ENCODE peak calls at places on chromosomes 1 and 21, in four cellular contexts. E is lower leg skin, W is WTC11, I is tibial artery. F is an unnamed sample.
A peak's percentile ranks its signal among the peaks of the same experiment; 100 is the strongest.

GRCh38 chr1:117794073-117794472 is 135.3 kb downstream of the GDAP2 start:
- DNase-seq in E (no peak), W (no peak), I (no peak), F (no peak)

GRCh38 chr1:100023482-100023881 is 53.7 kb downstream of the SLC35A3 start:
- DNase-seq in I (no peak), E (no peak), W (no peak), F (no peak)

GRCh38 chr1:8026976-8027747 is 1.1 kb upstream of the ERRFI1 start:
- DNase-seq in E (no peak), W (peak; percentile 34), I (peak; percentile 45), F (no peak)

GRCh38 chr1:218297867-218298266 is 12.8 kb downstream of the RRP15 start:
- DNase-seq in I (no peak), W (no peak), E (no peak), F (no peak)

GRCh38 chr1:24920155-24920925 is 9.7 kb downstream of the RUNX3 start:
- DNase-seq in I (peak; percentile 46), W (no peak), E (no peak), F (no peak)

GRCh38 chr1:2469103-2469940 is 6.8 kb upstream of the PLCH2 start:
- DNase-seq in E (no peak), W (no peak), I (no peak), F (no peak)

GRCh38 chr1:87367549-87367948 is 38.9 kb downstream of the LMO4 start:
- DNase-seq in W (no peak), I (no peak), E (no peak), F (no peak)

GRCh38 chr1:240107058-240107684 is 15.5 kb downstream of the FMN2 start:
- DNase-seq in W (no peak), E (no peak), I (no peak), F (no peak)

GRCh38 chr1:183093066-183093668 is 69.9 kb downstream of the LAMC1 start:
- DNase-seq in W (no peak), E (no peak), I (no peak), F (no peak)

GRCh38 chr1:175124842-175125241 is 57.2 kb downstream of the TNN start:
- DNase-seq in W (no peak), E (peak; percentile 3), I (no peak), F (no peak)

GRCh38 chr1:41776896-41777431 is 141.8 kb downstream of the HIVEP3 start:
- DNase-seq in E (peak; percentile 82), I (no peak), W (no peak), F (no peak)

GRCh38 chr1:240474133-240474614 is 137.8 kb downstream of the GREM2 start:
- DNase-seq in I (no peak), W (no peak), E (no peak), F (no peak)

GRCh38 chr1:109824349-109825115 is 60.8 kb upstream of the EPS8L3 start:
- DNase-seq in W (no peak), I (no peak), E (peak; percentile 56), F (no peak)

GRCh38 chr1:228174482-228175315 is 9.1 kb downstream of the IBA57 start:
- DNase-seq in I (no peak), W (peak; percentile 62), E (peak; percentile 88), F (no peak)

GRCh38 chr1:200888349-200888838 is 6.3 kb upstream of the INAVA start:
- DNase-seq in I (no peak), W (no peak), E (no peak), F (no peak)

GRCh38 chr1:103123321-103123720 is 15.0 kb upstream of the COL11A1 start:
- DNase-seq in E (no peak), I (no peak), W (no peak), F (no peak)

GRCh38 chr1:57258616-57259330 is 165.1 kb downstream of the DAB1 start:
- DNase-seq in I (no peak), W (no peak), E (no peak), F (no peak)

GRCh38 chr1:156496211-156496761 is 4.3 kb downstream of the MEF2D start:
- DNase-seq in E (no peak), W (no peak), I (no peak), F (no peak)

GRCh38 chr1:92031281-92032110 is 1.7 kb downstream of the EPHX4 start:
- DNase-seq in I (no peak), E (no peak), W (no peak), F (no peak)

GRCh38 chr21:38853421-38853919 is 47.7 kb downstream of the ETS2 start:
- DNase-seq in E (no peak), I (no peak), W (no peak), F (no peak)

GRCh38 chr1:28819020-28819419 is 7.0 kb downstream of the OPRD1 start:
- DNase-seq in I (no peak), E (no peak), W (no peak), F (no peak)

GRCh38 chr1:199182151-199182843 is 543.5 kb downstream of the PTPRC start:
- DNase-seq in E (no peak), W (no peak), I (no peak), F (no peak)

GRCh38 chr1:101291562-101292035 is 54.8 kb downstream of the S1PR1 start:
- DNase-seq in I (peak; percentile 43), W (no peak), E (no peak), F (no peak)

GRCh38 chr1:153470707-153471106 is 10.3 kb upstream of the S100A7 start:
- DNase-seq in E (no peak), W (no peak), I (no peak), F (no peak)

GRCh38 chr21:46649356-46649755 is 13.9 kb downstream of the PRMT2 start:
- DNase-seq in E (no peak), I (no peak), W (no peak), F (no peak)

GRCh38 chr1:40385437-40386310 is 12.1 kb downstream of the SMAP2 start:
- DNase-seq in I (no peak), W (no peak), E (no peak), F (no peak)

GRCh38 chr21:31289702-31290101 is 54.4 kb downstream of the TIAM1 start:
- DNase-seq in I (no peak), W (no peak), E (no peak), F (no peak)

GRCh38 chr1:14366361-14367018 is 232.0 kb upstream of the KAZN start:
- DNase-seq in E (peak; percentile 90), I (no peak), W (peak; percentile 27), F (no peak)

GRCh38 chr1:230011333-230012092 is 55.5 kb upstream of the GALNT2 start:
- DNase-seq in W (no peak), E (no peak), I (no peak), F (no peak)

GRCh38 chr1:2053217-2053616 is 3.0 kb downstream of the PRKCZ start:
- DNase-seq in W (no peak), E (no peak), I (no peak), F (no peak)

GRCh38 chr1:7398982-7399381 is 372.1 kb upstream of the VAMP3 start:
- DNase-seq in W (no peak), E (no peak), I (no peak), F (no peak)

GRCh38 chr1:23168079-23168461 is 586 bp downstream of the LUZP1 start:
- DNase-seq in I (no peak), E (no peak), W (no peak), F (no peak)

GRCh38 chr1:210647406-210648333 is 319.0 kb downstream of the HHAT start:
- DNase-seq in W (no peak), E (no peak), I (no peak), F (no peak)

GRCh38 chr1:188365874-188366273 is 1537.1 kb downstream of the PLA2G4A start:
- DNase-seq in I (no peak), E (no peak), W (no peak), F (no peak)
- TF ChIP-seq CTCF in I (no peak), E (no peak), W (no peak), F (no peak)

GRCh38 chr1:234976880-234977680 is 151.6 kb downstream of the TOMM20 start:
- DNase-seq in W (no peak), E (peak; percentile 68), I (no peak), F (no peak)

GRCh38 chr1:234977891-234978396 is 150.7 kb downstream of the TOMM20 start:
- DNase-seq in E (peak; percentile 82), W (no peak), I (no peak), F (no peak)

GRCh38 chr1:234979316-234980223 is 149.1 kb downstream of the TOMM20 start:
- DNase-seq in E (peak; percentile 81), I (no peak), W (no peak), F (no peak)

GRCh38 chr1:234980224-234980656 is 148.4 kb downstream of the TOMM20 start:
- DNase-seq in W (no peak), E (no peak), I (no peak), F (no peak)

DNA sequence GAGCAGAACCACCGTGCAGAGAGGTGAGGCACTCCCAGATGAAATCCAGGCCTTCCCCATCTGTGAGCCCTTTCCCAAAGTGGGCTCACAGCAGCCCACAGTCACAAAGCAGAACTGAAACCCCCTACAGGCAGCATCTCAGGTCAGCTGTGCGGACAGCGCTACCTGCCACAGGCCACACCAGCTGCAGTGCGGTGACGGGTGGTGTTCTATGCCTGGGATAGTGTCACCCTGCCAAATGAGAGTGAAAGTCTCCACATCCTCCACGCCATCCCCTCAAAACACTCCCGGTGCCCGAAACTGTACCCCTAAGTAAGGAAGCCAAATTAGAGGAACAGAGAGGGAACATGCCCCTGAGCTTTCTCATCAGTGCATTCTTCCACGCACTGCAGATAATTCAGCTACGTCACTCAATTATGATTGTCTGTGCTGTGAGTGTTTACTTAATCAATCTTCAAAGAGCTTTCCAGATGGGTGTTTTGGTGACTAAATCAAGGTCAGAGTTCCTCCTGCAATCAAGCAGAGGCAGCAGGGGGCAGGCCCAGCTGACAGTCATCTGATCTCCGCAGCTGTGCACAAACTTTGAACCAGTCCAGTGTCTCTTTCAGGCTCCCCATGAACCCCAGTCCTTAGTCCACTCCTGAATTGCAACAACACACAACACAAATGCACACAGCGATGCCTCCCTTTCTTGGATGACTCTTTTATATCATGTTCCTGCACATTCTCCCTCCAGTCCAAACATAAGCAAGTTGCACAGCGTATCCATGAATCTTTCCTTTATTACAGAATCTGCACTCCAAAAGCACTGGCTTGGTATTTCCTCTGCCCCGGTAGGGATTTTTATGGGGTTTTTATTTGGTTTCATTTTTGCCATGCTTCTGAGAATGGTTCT is 150.0 kb downstream of the TOMM20 start:
- DNase-seq in I (peak; percentile 64), E (peak; percentile 92), W (no peak), F (no peak)
- TF ChIP-seq CTCF in I (no peak), E (no peak), W (no peak), F (no peak)

GRCh38 chr1:11412166-11412565 is 66.8 kb upstream of the DISP3 start:
- DNase-seq in E (no peak), W (no peak), I (no peak), F (no peak)

GRCh38 chr1:11417162-11417561 is 61.8 kb upstream of the DISP3 start:
- DNase-seq in E (no peak), W (no peak), I (no peak), F (no peak)

GRCh38 chr1:11414921-11415538 is 63.9 kb upstream of the DISP3 start:
- DNase-seq in E (no peak), W (no peak), I (no peak), F (no peak)

GRCh38 chr1:11413907-11414495 is 65.0 kb upstream of the DISP3 start:
- DNase-seq in I (no peak), E (no peak), W (peak; percentile 28), F (no peak)
- TF ChIP-seq CTCF in I (no peak), E (no peak), W (no peak), F (no peak)

GRCh38 chr1:53726009-53726600 is 12.9 kb downstream of the GLIS1 start:
- DNase-seq in I (no peak), E (no peak), W (no peak), F (no peak)

GRCh38 chr1:53722025-53722424 is 16.9 kb downstream of the GLIS1 start:
- DNase-seq in E (no peak), I (no peak), W (no peak), F (no peak)

GRCh38 chr1:53728196-53728595 is 10.8 kb downstream of the GLIS1 start:
- DNase-seq in W (no peak), I (no peak), E (no peak), F (no peak)

GRCh38 chr1:53727461-53727860 is 11.5 kb downstream of the GLIS1 start:
- DNase-seq in W (no peak), I (no peak), E (no peak), F (no peak)

GRCh38 chr1:53725238-53725689 is 13.7 kb downstream of the GLIS1 start:
- DNase-seq in W (peak; percentile 80), E (no peak), I (no peak), F (no peak)
- TF ChIP-seq CTCF in W (no peak), E (no peak), I (no peak), F (no peak)

F was measured in mesothelial cell of epicardium.